ENCODE peak calls at places on chromosomes 16 and 17, in eight cellular contexts. W is ovary, I is psoas muscle, R is colonic mucosa, B is Karpas-422, C is small intestine, E is Peyer's patch, Y is adrenal gland. D is an unnamed sample.

GRCh38 chr16:21097151-21097550 is 53.5 kb downstream of the DNAH3 start:
- DNase-seq in W (no peak), I (no peak), R (no peak), B (no peak), C (no peak), E (no peak), Y (no peak), D (no peak)

GRCh38 chr17:46080118-46081017 is 81.3 kb downstream of the STH start:
- DNase-seq in W (no peak), I (no peak), R (no peak), B (no peak), C (no peak), E (no peak), Y (no peak), D (no peak)

GRCh38 chr17:1244606-1245012 is 25.6 kb upstream of the BHLHA9 start:
- DNase-seq in W (no peak), I (no peak), R (no peak), B (no peak), C (no peak), E (no peak), Y (no peak), D (no peak)

GRCh38 chr16:84990782-84991181 is 20.6 kb downstream of the ZDHHC7 start:
- DNase-seq in W (no peak), I (no peak), R (no peak), B (no peak), C (no peak), E (no peak), Y (no peak), D (no peak)

GRCh38 chr17:46758614-46759013 is 59.9 kb downstream of the WNT3 start:
- DNase-seq in W (no peak), I (no peak), R (no peak), B (no peak), C (no peak), E (no peak), Y (no peak), D (no peak)

GRCh38 chr17:73646409-73647305 is 2.4 kb upstream of the SDK2 start:
- DNase-seq in W (no peak), I (no peak), R (no peak), B (peak; percentile 69), C (no peak), E (no peak), Y (no peak), D (no peak)

GRCh38 chr16:64695684-64696083 is 426.2 kb downstream of the CDH11 start:
- DNase-seq in W (no peak), I (no peak), R (no peak), B (no peak), C (no peak), E (no peak), Y (no peak), D (no peak)

GRCh38 chr16:11367483-11367906 is 22.2 kb downstream of the RMI2 start:
- DNase-seq in W (no peak), I (no peak), R (no peak), B (no peak), C (no peak), E (no peak), Y (no peak), D (no peak)

GRCh38 chr16:72877374-72878028 is 170.4 kb downstream of the ZFHX3 start:
- DNase-seq in W (no peak), I (no peak), R (no peak), B (no peak), C (peak; percentile 32), E (no peak), Y (peak; percentile 82), D (no peak)

GRCh38 chr16:72094266-72094610 is 591 bp downstream of the DHX38 start:
- DNase-seq in W (no peak), I (no peak), R (peak; percentile 28), B (peak; percentile 65), C (no peak), E (no peak), Y (no peak), D (no peak)

GRCh38 chr17:75896360-75897075 is at the start of gene TRIM65:
- DNase-seq in W (peak; percentile 88), I (peak; percentile 91), R (peak; percentile 84), B (peak; percentile 94), C (peak; percentile 82), E (peak; percentile 92), Y (peak; percentile 86), D (peak; percentile 57)

GRCh38 chr17:68290268-68290954 is 516 bp downstream of the SLC16A6 start:
- DNase-seq in W (peak; percentile 52), I (peak; percentile 37), R (peak; percentile 29), B (peak; percentile 74), C (no peak), E (peak; percentile 52), Y (peak; percentile 50), D (peak; percentile 67)

GRCh38 chr17:60579090-60579489 is 20.9 kb upstream of the PPM1D start:
- DNase-seq in W (no peak), I (no peak), R (no peak), B (no peak), C (no peak), E (no peak), Y (no peak), D (no peak)

GRCh38 chr17:2025220-2025621 is at the start of gene RTN4RL1:
- DNase-seq in W (peak; percentile 76), I (peak; percentile 67), R (peak; percentile 62), B (peak; percentile 84), C (peak; percentile 31), E (peak; percentile 60), Y (peak; percentile 87), D (peak; percentile 54)

GRCh38 chr16:17423195-17423594 is 47.6 kb downstream of the XYLT1 start:
- DNase-seq in W (no peak), I (no peak), R (no peak), B (no peak), C (peak; percentile 14), E (no peak), Y (peak; percentile 29), D (no peak)

GRCh38 chr17:21295036-21295952 is 10.8 kb downstream of the MAP2K3 start:
- DNase-seq in W (no peak), I (peak; percentile 34), R (no peak), B (no peak), C (peak; percentile 70), E (peak; percentile 82), Y (no peak), D (no peak)

GRCh38 chr16:4500283-4500682 is 24.1 kb downstream of the HMOX2 start:
- DNase-seq in W (no peak), I (peak; percentile 21), R (no peak), B (no peak), C (peak; percentile 49), E (no peak), Y (peak; percentile 82), D (no peak)
- H3K4me3 ChIP-seq in W (no peak overlapping the region), I (no peak overlapping the region), R (no peak overlapping the region), B (no peak overlapping the region), C (no peak overlapping the region), E (no peak overlapping the region), Y (no peak overlapping the region), D (no peak overlapping the region)

GRCh38 chr17:4997302-4998026 is at the start of the genes INCA1 and KIF1C:
- DNase-seq in W (peak; percentile 96), I (peak; percentile 95), R (peak; percentile 95), B (peak; percentile 97), C (peak; percentile 92), E (peak; percentile 96), Y (peak; percentile 93), D (peak; percentile 81)
- H3K27ac ChIP-seq in W (peak within 1 kb of the TSS; percentile 90), I (peak within 1 kb of the TSS; percentile 96), R (peak within 1 kb of the TSS; percentile 83), B (peak within 1 kb of the TSS; percentile 37), C (peak within 1 kb of the TSS; percentile 89), E (peak within 1 kb of the TSS; percentile 86), Y (no peak within 1 kb of the TSS), D (peak within 1 kb of the TSS; percentile 66)

GRCh38 chr17:56532926-56533325 is 60.6 kb upstream of the NOG start:
- DNase-seq in W (no peak), I (no peak), R (no peak), B (no peak), C (no peak), E (no peak), Y (no peak), D (no peak)
- H3K4me1 ChIP-seq in W (no peaks in the 10 kb centered on the region), I (no peaks in the 10 kb centered on the region), R (no peaks in the 10 kb centered on the region), B (peaks cover 39% of the 10 kb centered on the region), C (no peaks in the 10 kb centered on the region), E (no peaks in the 10 kb centered on the region), Y (no peaks in the 10 kb centered on the region), D (no peaks in the 10 kb centered on the region)

DNA sequence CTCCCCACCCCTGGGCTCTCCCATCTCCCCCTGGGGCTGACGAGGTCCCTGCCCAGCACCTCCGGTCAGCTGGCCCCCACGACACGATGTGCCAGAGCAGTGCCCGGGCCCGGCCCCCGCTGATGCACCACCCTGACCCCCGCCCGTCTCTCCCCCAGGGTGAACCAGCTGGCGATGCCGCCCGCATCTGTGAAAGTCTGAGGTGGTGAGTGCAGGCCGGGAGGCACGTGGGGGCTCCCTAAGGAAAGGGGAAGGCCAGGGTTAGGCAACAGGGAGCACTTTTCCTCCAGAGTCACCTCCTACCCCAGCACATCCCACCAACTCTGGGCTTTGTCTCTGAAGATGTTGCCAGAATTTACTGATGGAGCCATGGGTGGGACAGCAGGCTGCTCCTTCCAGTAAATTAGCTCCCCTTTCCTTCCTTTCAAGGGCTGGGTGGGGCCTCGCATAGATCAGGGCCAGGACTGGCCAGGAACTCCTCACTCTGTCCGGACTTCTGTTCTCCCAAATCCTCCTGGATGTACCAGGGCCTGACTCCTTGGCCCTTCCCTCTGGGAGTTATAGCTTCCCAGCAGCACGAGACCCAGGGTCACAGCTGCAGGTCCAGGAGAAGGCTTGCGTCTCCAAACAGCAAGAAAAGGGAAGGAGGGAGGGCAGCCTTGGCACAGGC is 18.3 kb downstream of the MYBBP1A start:
- DNase-seq in W (peak; percentile 63), I (peak; percentile 63), R (no peak), B (no peak), C (no peak), E (no peak), Y (no peak), D (no peak)
- H3K4me3 ChIP-seq in W (no peak overlapping the region), I (peak overlapping the region; percentile 7), R (no peak overlapping the region), B (no peak overlapping the region), C (no peak overlapping the region), E (no peak overlapping the region), Y (no peak overlapping the region), D (no peak overlapping the region)

GRCh38 chr17:6508026-6508425 is 48.3 kb downstream of the PITPNM3 start:
- DNase-seq in W (no peak), I (no peak), R (no peak), B (no peak), C (no peak), E (no peak), Y (no peak), D (no peak)
- H3K27ac ChIP-seq in W (no peak overlapping the region), I (no peak overlapping the region), R (no peak overlapping the region), B (no peak overlapping the region), C (no peak overlapping the region), E (no peak overlapping the region), Y (no peak overlapping the region), D (no peak overlapping the region)